ENCODE peak calls at places on chromosomes 7 and 10, in four cellular contexts. S is NB4, X is BE2C, T is GM12864. Q is an unnamed sample.

GRCh38 chr7:39754326-39755120 is 131.2 kb downstream of the RALA start:
- DNase-seq in T (no peak), S (no peak), X (no peak), Q (no peak)

GRCh38 chr7:80449841-80450240 is 62.0 kb downstream of the GNAT3 start:
- DNase-seq in X (no peak), T (no peak), S (no peak), Q (no peak)

GRCh38 chr10:76150139-76150885 is 718.9 kb downstream of the LRMDA start:
- DNase-seq in S (no peak), T (no peak), X (no peak), Q (no peak)

GRCh38 chr10:114970515-114970914 is 32.5 kb downstream of the TRUB1 start:
- DNase-seq in S (no peak), X (peak), T (no peak), Q (no peak)

GRCh38 chr7:150927954-150928340 is 50.2 kb downstream of the KCNH2 start:
- DNase-seq in S (peak), T (no peak), X (no peak), Q (no peak)

GRCh38 chr7:123355576-123356195 is 155.9 kb upstream of the SLC13A1 start:
- DNase-seq in T (no peak), S (peak), X (peak), Q (no peak)

GRCh38 chr7:5525271-5526189 is 101.9 kb upstream of the TNRC18 start:
- DNase-seq in S (peak), T (no peak), X (no peak), Q (no peak)

GRCh38 chr10:3095373-3096139 is 28.2 kb downstream of the PFKP start:
- DNase-seq in X (no peak), T (no peak), S (peak), Q (no peak)

GRCh38 chr10:84310470-84310869 is 17.9 kb upstream of the CCSER2 start:
- DNase-seq in S (no peak), X (peak), T (no peak), Q (no peak)

GRCh38 chr10:111275091-111275490 is 198.3 kb downstream of the ADRA2A start:
- DNase-seq in T (no peak), X (no peak), S (no peak), Q (no peak)

GRCh38 chr7:20199015-20199737 is 18.0 kb downstream of the MACC1 start:
- DNase-seq in T (peak), S (peak), X (peak), Q (peak)

GRCh38 chr7:48637382-48637781 is 287.0 kb upstream of the CDC14C start:
- DNase-seq in X (no peak), T (no peak), S (no peak), Q (no peak)

GRCh38 chr10:70925377-70926214 is 37.2 kb upstream of the PCBD1 start:
- DNase-seq in S (peak), X (peak), T (no peak), Q (peak)

GRCh38 chr10:45545150-45545549 is 127.4 kb downstream of the ZFAND4 start:
- DNase-seq in X (no peak), S (no peak), T (no peak), Q (no peak)

GRCh38 chr10:10605551-10606081 is 412.1 kb upstream of the CELF2 start:
- DNase-seq in T (no peak), S (peak), X (no peak), Q (no peak)

GRCh38 chr10:7306147-7306546 is 104.7 kb downstream of the SFMBT2 start:
- DNase-seq in T (no peak), S (no peak), X (no peak), Q (no peak)

GRCh38 chr7:23462846-23463245 is 7.4 kb downstream of the IGF2BP3 start:
- DNase-seq in X (no peak), S (peak), T (no peak), Q (peak)
- TF ChIP-seq CTCF in X (peak), S (peak), T (no peak), Q (no peak)

DNA sequence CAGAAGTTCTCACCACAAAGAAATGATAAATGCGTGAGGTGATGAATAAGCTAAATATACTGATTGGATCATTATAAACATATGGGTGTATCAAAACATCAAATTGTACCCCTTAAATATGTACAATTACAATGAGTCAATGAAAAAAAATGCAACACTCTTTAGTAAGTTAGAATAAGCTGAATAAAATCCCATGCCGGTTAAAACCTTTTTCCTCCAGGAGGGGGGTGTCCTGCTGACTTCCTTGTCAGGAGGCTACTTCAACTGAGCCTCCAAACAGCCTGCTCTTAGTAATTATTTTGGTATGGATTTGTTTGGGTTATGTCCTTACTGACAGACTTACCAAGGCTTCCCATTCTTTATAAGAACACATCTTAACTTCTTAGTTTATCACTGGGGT is 649.1 kb downstream of the INHBA start:
- DNase-seq in S (no peak), X (no peak), T (no peak), Q (no peak)
- TF ChIP-seq CTCF in S (no peak), X (no peak), T (no peak), Q (no peak)

GRCh38 chr7:8365499-8366110 is 67.8 kb upstream of the NXPH1 start:
- DNase-seq in X (peak), T (no peak), S (peak), Q (no peak)
- TF ChIP-seq CTCF in X (peak), T (peak), S (peak), Q (no peak)

GRCh38 chr10:85612833-85613232 is 753.8 kb downstream of the GRID1 start:
- DNase-seq in X (no peak), T (no peak), S (no peak), Q (no peak)
- TF ChIP-seq CTCF in X (no peak), T (peak), S (peak), Q (no peak)

DNA sequence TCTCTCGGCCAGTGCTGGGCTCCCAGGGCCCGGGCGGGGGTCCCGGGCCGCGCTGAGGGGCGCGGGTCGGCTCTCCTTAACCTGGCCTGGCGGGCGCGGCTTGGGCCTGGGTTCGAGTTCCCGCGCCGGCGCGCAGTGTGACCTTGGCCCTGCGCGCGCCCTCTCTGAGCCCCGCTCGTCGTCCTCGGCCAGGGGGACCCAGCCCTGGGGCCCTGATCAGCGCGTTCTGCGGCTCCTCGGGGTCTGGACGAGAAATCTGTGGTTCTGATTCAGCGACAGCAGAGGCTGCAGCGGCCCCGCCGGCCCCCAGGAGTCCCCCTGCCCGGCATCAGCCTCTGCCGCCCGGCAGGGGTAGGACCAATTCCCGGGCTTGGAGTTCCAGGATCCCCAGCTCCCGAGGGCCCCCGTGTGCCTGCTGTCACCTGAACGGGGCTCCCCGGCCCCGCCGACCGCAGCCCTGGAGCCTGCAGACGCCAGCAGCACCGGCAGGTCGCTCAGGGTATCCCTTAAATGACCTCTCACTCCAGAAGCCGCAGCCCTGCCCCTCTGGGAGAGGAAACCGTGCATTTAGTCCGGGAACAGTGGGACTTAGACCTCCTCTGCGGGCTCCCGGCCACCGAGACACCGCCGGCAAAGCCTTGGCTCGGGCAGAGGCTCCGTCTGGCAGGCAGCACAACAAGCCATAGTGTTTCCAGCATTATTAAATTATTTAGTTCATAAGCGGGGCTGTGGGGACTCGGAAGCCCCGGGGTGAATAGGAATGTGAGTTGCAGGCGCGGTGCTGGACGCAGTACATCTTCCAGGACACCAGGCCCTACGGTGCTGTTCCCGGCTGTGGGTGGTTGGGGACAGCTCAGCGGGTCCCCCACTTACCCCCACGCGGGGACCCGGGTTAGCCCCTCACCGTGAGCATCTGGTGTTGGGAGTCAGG is 572 bp downstream of the CHST12 start:
- DNase-seq in T (no peak), X (peak), S (peak), Q (peak)
- TF ChIP-seq CTCF in T (no peak), X (no peak), S (no peak), Q (no peak)

GRCh38 chr7:110595694-110596093 is 495.2 kb upstream of the LRRN3 start:
- DNase-seq in X (no peak), S (no peak), T (no peak), Q (no peak)
- TF ChIP-seq CTCF in X (peak), S (no peak), T (no peak), Q (no peak)

GRCh38 chr7:94222516-94222915 is 172.2 kb upstream of the COL1A2 start:
- DNase-seq in S (no peak), T (no peak), X (no peak), Q (no peak)
- TF ChIP-seq CTCF in S (no peak), T (no peak), X (no peak), Q (no peak)

DNA sequence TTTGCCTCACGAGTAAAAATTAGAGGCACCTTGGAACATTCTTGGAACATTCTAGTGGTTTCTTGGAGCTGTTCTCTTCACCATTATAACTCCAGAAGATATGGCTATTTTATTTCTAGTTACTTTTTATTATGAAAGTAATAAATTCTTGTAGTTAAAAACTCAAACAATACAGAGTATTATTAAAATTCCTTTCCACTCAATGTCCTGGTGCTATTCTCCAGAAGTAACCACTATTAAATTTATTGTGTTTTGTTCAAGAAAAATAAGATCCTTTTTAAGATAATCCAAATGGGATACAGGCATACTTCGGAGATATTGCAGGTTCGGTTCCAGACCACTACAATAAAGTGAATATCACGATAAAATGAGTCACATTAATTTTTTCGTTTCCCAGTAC is 68.6 kb downstream of the NOC3L start:
- DNase-seq in X (no peak), T (no peak), S (no peak), Q (no peak)
- TF ChIP-seq CTCF in X (no peak), T (no peak), S (no peak), Q (no peak)